ENCODE peak calls at places on chromosome 7, in four cellular contexts. One of them, this sample, is unnamed.

GRCh38 chr7:20201380-20201779 is 15.8 kb downstream of the MACC1 start:
- DNase-seq in mucosa of gallbladder: no peak
- DNase-seq in ureter: no peak
- DNase-seq in NCI-H2081: no peak
- DNase-seq in this sample: no peak

GRCh38 chr7:125775319-125775718 is 845.7 kb upstream of the POT1 start:
- DNase-seq in mucosa of gallbladder: no peak
- DNase-seq in ureter: no peak
- DNase-seq in NCI-H2081: peak; percentile 46
- DNase-seq in this sample: peak; percentile 34

GRCh38 chr7:134293029-134293740 is 23.5 kb downstream of the SLC35B4 start:
- DNase-seq in mucosa of gallbladder: peak; percentile 57
- DNase-seq in ureter: no peak
- DNase-seq in NCI-H2081: no peak
- DNase-seq in this sample: no peak

GRCh38 chr7:40805361-40805760 is 670.6 kb downstream of the SUGCT start:
- DNase-seq in mucosa of gallbladder: no peak
- DNase-seq in ureter: no peak
- DNase-seq in NCI-H2081: no peak
- DNase-seq in this sample: no peak

GRCh38 chr7:71325151-71325550 is 193.2 kb downstream of the GALNT17 start:
- DNase-seq in mucosa of gallbladder: no peak
- DNase-seq in ureter: no peak
- DNase-seq in NCI-H2081: no peak
- DNase-seq in this sample: no peak

GRCh38 chr7:105648561-105649401 is 67.5 kb upstream of the EFCAB10 start:
- DNase-seq in mucosa of gallbladder: peak; percentile 22
- DNase-seq in ureter: no peak
- DNase-seq in NCI-H2081: peak; percentile 99
- DNase-seq in this sample: peak; percentile 67

GRCh38 chr7:151088856-151089699 is 2.8 kb downstream of the AGAP3 start:
- DNase-seq in mucosa of gallbladder: peak; percentile 69
- DNase-seq in ureter: no peak
- DNase-seq in NCI-H2081: peak; percentile 27
- DNase-seq in this sample: no peak

GRCh38 chr7:105958037-105958436 is 5.0 kb upstream of the CDHR3 start:
- DNase-seq in mucosa of gallbladder: no peak
- DNase-seq in ureter: no peak
- DNase-seq in NCI-H2081: no peak
- DNase-seq in this sample: no peak

GRCh38 chr7:43585521-43585920 is 2.6 kb downstream of the STK17A start:
- DNase-seq in mucosa of gallbladder: no peak
- DNase-seq in ureter: no peak
- DNase-seq in NCI-H2081: no peak
- DNase-seq in this sample: no peak

GRCh38 chr7:63925262-63925625 is 73.4 kb upstream of the ZNF722 start:
- DNase-seq in mucosa of gallbladder: no peak
- DNase-seq in ureter: no peak
- DNase-seq in NCI-H2081: no peak
- DNase-seq in this sample: peak; percentile 65

This sample was measured in NCI-H526.